ENCODE peak calls at places on chromosomes 16 and 17, in seven cellular contexts. X is erythroblast, P is RPMI8226, H is hepatocyte, W is NCI-H460, Z is NCI-H510A, B is GM12865. C is an unnamed sample.

GRCh38 chr16:30121741-30122620 is 1.0 kb downstream of the MAPK3 start:
- DNase-seq in P (no peak), W (no peak), Z (no peak), H (no peak), B (no peak), X (no peak), C (no peak)

GRCh38 chr17:9292563-9292941 is 271.2 kb downstream of the NTN1 start:
- DNase-seq in X (no peak), W (no peak), B (no peak), Z (no peak), H (no peak), P (no peak), C (no peak)

GRCh38 chr17:16328997-16329396 is 24.3 kb downstream of the CENPV start:
- DNase-seq in P (no peak), X (no peak), W (no peak), Z (no peak), B (no peak), H (no peak), C (no peak)

GRCh38 chr17:43615330-43615729 is 46.4 kb downstream of the MEOX1 start:
- DNase-seq in X (no peak), W (no peak), H (no peak), Z (no peak), B (no peak), P (no peak), C (no peak)

GRCh38 chr16:81618661-81619060 is 160.4 kb upstream of the PLCG2 start:
- DNase-seq in X (no peak), H (peak; percentile 42), P (no peak), B (no peak), Z (peak; percentile 50), W (no peak), C (no peak)

GRCh38 chr17:73043686-73044581 is 48.6 kb downstream of the SLC39A11 start:
- DNase-seq in B (peak; percentile 12), H (no peak), Z (no peak), X (no peak), P (no peak), W (no peak), C (no peak)

GRCh38 chr17:79936661-79937434 is 97.6 kb upstream of the CBX4 start:
- DNase-seq in X (no peak), P (no peak), H (no peak), B (peak; percentile 29), Z (no peak), W (peak; percentile 40), C (no peak)

GRCh38 chr17:45302649-45303173 is 14.1 kb downstream of the MAP3K14 start:
- DNase-seq in B (peak; percentile 97), P (peak; percentile 40), X (no peak), W (no peak), Z (no peak), H (no peak), C (no peak)

GRCh38 chr17:40415390-40415789 is 2.3 kb downstream of the TOP2A start:
- DNase-seq in Z (no peak), B (peak; percentile 56), H (peak; percentile 48), W (peak; percentile 58), P (peak; percentile 28), X (peak; percentile 54), C (no peak)

GRCh38 chr17:63162406-63163157 is 196.5 kb downstream of the TANC2 start:
- DNase-seq in X (no peak), B (no peak), H (no peak), Z (no peak), W (no peak), P (no peak), C (no peak)

GRCh38 chr17:29572691-29573557 is 4.4 kb downstream of the TP53I13 start:
- DNase-seq in X (peak; percentile 71), Z (no peak), P (peak; percentile 65), B (peak; percentile 82), H (peak; percentile 81), W (no peak), C (no peak)

GRCh38 chr16:4902038-4902437 is 34.9 kb downstream of the PPL start:
- DNase-seq in H (no peak), P (no peak), X (no peak), Z (no peak), W (no peak), B (no peak), C (no peak)

GRCh38 chr17:55225237-55225636 is 39.5 kb upstream of the HLF start:
- DNase-seq in P (no peak), H (no peak), X (no peak), B (no peak), W (no peak), Z (no peak), C (no peak)

GRCh38 chr17:57284583-57284982 is 28.3 kb downstream of the MSI2 start:
- DNase-seq in Z (no peak), H (no peak), P (no peak), W (no peak), B (no peak), X (no peak), C (no peak)

GRCh38 chr17:80946449-80946848 is 45.2 kb upstream of the CHMP6 start:
- DNase-seq in H (no peak), W (no peak), P (no peak), Z (no peak), B (no peak), X (no peak), C (no peak)

C was measured in NCI-H2107.